ENCODE peak calls at places on chromosomes 13 and 19, in five cellular contexts. W is A549, V is HepG2, R is H1, E is GM12878. C is an unnamed sample.
A peak's percentile ranks its signal among the peaks of the same experiment; 100 is the strongest.

GRCh38 chr13:76271728-76272232 is 614.4 kb downstream of the KCTD12 start:
- DNase-seq in W (no peak), V (no peak), E (no peak), R (no peak), C (no peak)

GRCh38 chr19:35874392-35874930 is 6.1 kb downstream of the APLP1 start:
- DNase-seq in W (no peak), V (no peak), E (no peak), R (no peak), C (no peak)

GRCh38 chr13:64333888-64334287 is 2896.2 kb downstream of the PCDH9 start:
- DNase-seq in W (no peak), E (no peak), R (no peak), V (no peak), C (no peak)

GRCh38 chr13:95573226-95573625 is 20.7 kb downstream of the CLDN10 start:
- DNase-seq in W (no peak), V (no peak), R (no peak), E (no peak), C (no peak)

GRCh38 chr19:2469102-2469914 is 6.6 kb upstream of the GADD45B start:
- DNase-seq in W (peak; percentile 88), V (no peak), E (no peak), R (no peak), C (peak; percentile 57)

GRCh38 chr19:12784394-12784870 is 6.9 kb upstream of the JUNB start:
- DNase-seq in E (no peak), V (no peak), W (no peak), R (no peak), C (peak; percentile 62)

GRCh38 chr19:41441321-41441945 is 1.5 kb upstream of the ERICH4 start:
- DNase-seq in V (no peak), W (no peak), R (no peak), E (no peak), C (no peak)

GRCh38 chr13:24625324-24625723 is 54.9 kb upstream of the ATP12A start:
- DNase-seq in E (no peak), W (no peak), R (no peak), V (no peak), C (no peak)

GRCh38 chr13:40362502-40362901 is 303.9 kb downstream of the FOXO1 start:
- DNase-seq in E (no peak), W (no peak), V (no peak), R (no peak), C (no peak)

GRCh38 chr13:114128624-114129522 is 3.5 kb downstream of the RASA3 start:
- DNase-seq in E (peak; percentile 81), V (no peak), W (no peak), R (no peak), C (peak; percentile 58)

GRCh38 chr19:50192463-50193211 is 10.8 kb upstream of the MYH14 start:
- DNase-seq in R (no peak), W (no peak), V (no peak), E (no peak), C (no peak)

GRCh38 chr13:40639226-40639681 is 27.2 kb downstream of the FOXO1 start:
- DNase-seq in V (peak; percentile 14), E (no peak), R (no peak), W (no peak), C (no peak)

GRCh38 chr13:110726726-110727125 is 13.2 kb downstream of the ING1 start:
- DNase-seq in R (no peak), E (no peak), V (no peak), W (no peak), C (no peak)

GRCh38 chr19:54188224-54188871 is 1.0 kb downstream of the MBOAT7 start:
- DNase-seq in W (peak; percentile 41), V (no peak), E (no peak), R (no peak), C (peak; percentile 84)

GRCh38 chr13:77033717-77034302 is 6.9 kb upstream of the FBXL3 start:
- DNase-seq in W (no peak), V (no peak), E (no peak), R (no peak), C (no peak)

GRCh38 chr13:78806457-78806856 is 147.5 kb upstream of the OBI1 start:
- DNase-seq in W (peak; percentile 6), R (no peak), E (no peak), V (peak; percentile 18), C (no peak)

GRCh38 chr19:19657397-19657783 is 6.1 kb downstream of the ATP13A1 start:
- DNase-seq in W (no peak), R (no peak), V (no peak), E (no peak), C (no peak)

GRCh38 chr13:27022571-27023311 is 148.9 kb downstream of the USP12 start:
- DNase-seq in V (peak; percentile 90), R (no peak), E (no peak), W (peak; percentile 88), C (peak; percentile 46)

GRCh38 chr13:97367427-97367826 is 66.5 kb upstream of the RAP2A start:
- DNase-seq in W (no peak), E (no peak), R (no peak), V (no peak), C (no peak)

GRCh38 chr13:30615851-30616311 is 1.8 kb upstream of the USPL1 start:
- DNase-seq in E (no peak), R (no peak), W (no peak), V (peak; percentile 8), C (peak; percentile 9)

GRCh38 chr13:25167349-25167748 is 4.7 kb downstream of the AMER2 start:
- DNase-seq in E (no peak), V (no peak), R (no peak), W (no peak), C (no peak)

GRCh38 chr19:16541526-16542044 is 652 bp downstream of the CHERP start:
- DNase-seq in R (no peak), V (no peak), E (no peak), W (no peak), C (peak; percentile 14)

GRCh38 chr13:51793570-51794273 is 10.2 kb downstream of the DHRS12 start:
- DNase-seq in R (no peak), V (no peak), E (peak; percentile 70), W (peak; percentile 53), C (peak; percentile 21)

GRCh38 chr13:72839831-72840426 is 58.0 kb downstream of the PIBF1 start:
- DNase-seq in W (peak; percentile 60), E (peak; percentile 3), V (peak; percentile 56), R (no peak), C (peak; percentile 37)

GRCh38 chr13:102699419-102699961 is 4.6 kb upstream of the METTL21C start:
- DNase-seq in R (no peak), W (no peak), E (no peak), V (no peak), C (no peak)
- TF ChIP-seq HDAC2 in R (no peak), W (no peak), E (no peak), V (no peak), C (no peak)

GRCh38 chr19:18130523-18131242 is 22.3 kb upstream of the PIK3R2 start:
- DNase-seq in W (no peak), V (no peak), R (no peak), E (no peak), C (no peak)

GRCh38 chr19:18135712-18136584 is 17.0 kb upstream of the PIK3R2 start:
- DNase-seq in V (peak; percentile 98), E (no peak), W (peak; percentile 41), R (no peak), C (no peak)

GRCh38 chr19:18128805-18129204 is 24.2 kb upstream of the PIK3R2 start:
- DNase-seq in R (no peak), E (no peak), V (no peak), W (no peak), C (no peak)

GRCh38 chr19:18128044-18128443 is 24.9 kb upstream of the PIK3R2 start:
- DNase-seq in E (no peak), W (no peak), V (no peak), R (no peak), C (no peak)

GRCh38 chr19:18131841-18132596 is 20.9 kb upstream of the PIK3R2 start:
- DNase-seq in E (no peak), R (no peak), W (no peak), V (no peak), C (peak; percentile 58)
- TF ChIP-seq HDAC2 in E (no peak), R (no peak), W (no peak), V (no peak), C (no peak)

DNA sequence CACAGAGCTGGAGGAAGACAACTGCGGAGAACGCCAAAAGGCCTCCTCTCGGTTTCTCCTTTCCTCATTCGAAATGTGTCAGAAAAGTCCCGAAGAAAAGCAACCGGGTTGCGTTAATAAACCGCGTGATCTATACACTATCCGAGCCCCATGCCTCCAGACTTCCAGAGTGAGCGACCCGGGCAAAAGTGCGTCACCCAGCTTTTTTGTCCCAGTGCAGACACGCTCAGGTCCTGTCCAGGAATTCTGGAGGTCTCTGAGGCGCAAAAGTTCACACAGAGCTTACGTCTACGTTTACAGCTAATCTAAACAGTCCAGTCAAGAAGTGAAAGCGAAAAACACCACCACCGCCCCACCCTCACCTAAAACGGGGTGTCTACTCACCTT is 368 bp downstream of the N4BP2L2 start:
- DNase-seq in V (peak; percentile 76), E (no peak), R (no peak), W (no peak), C (no peak)
- TF ChIP-seq HDAC2 in V (no peak), E (no peak), R (no peak), W (no peak), C (no peak)

GRCh38 chr13:46369506-46370268 is 17.4 kb downstream of the RUBCNL start:
- DNase-seq in V (no peak), E (no peak), W (no peak), R (no peak), C (no peak)
- TF ChIP-seq HDAC2 in V (no peak), E (no peak), W (no peak), R (no peak), C (no peak)

DNA sequence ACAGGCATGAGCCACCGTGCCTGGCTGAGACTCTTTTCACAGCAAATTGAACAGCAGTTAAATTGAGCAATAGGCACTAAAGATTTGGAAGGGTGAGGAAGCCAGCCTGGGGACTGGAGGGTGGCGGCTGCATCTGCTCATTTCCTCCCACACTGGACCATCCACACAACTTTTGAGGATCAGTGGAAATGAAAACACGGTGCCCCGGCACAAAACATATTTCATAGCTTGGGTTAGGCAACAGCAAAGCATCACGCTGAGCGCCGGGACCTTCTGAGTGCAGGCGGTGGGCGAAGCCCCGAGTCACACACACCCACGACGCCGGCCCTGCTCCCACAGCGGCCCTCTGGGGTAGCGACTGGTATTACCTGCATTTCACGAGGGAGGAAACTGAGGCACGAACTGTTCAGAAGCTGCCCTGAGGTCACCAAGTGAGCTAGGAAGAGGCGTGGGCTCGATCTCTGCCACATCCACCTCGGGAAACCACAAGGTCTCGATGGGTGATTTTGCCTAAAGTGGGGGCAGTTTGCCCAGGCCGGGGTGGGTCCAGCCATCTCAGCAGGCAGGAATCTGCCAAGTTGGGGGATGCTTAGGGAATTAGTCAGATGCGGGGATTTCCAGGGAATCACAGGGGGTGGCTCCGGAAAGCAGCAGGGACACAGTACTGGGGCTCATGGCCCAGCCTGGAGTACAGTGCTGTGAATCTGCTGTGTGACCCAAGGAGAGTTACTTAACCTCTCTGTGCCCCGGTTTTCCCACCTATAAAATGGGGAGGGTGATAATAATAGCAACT is 3.5 kb upstream of the SBNO2 start:
- DNase-seq in E (no peak), R (no peak), W (peak; percentile 88), V (no peak), C (no peak)
- TF ChIP-seq HDAC2 in E (no peak), R (peak; percentile 67), W (no peak), V (no peak), C (peak; percentile 81)

C was measured in K562.